ENCODE peak calls at places on chromosome 4, in ten cellular contexts. Q is GM12892; V is PC-3; J is ascending aorta; A is brain microvascular endothelial cell; O is naive thymus-derived CD8-positive, alpha-beta T cell; W is progenitor cell of endocrine pancreas; P is islet precursor cell; R is stromal cell of bone marrow; Y is NCI-H460. F is an unnamed sample.

GRCh38 chr4:139085141-139085540 is 69.6 kb downstream of the NOCT start:
- DNase-seq in Q (no peak), V (peak), J (no peak), A (no peak), O (peak), W (no peak), P (no peak), R (no peak), Y (no peak), F (peak)

GRCh38 chr4:137611998-137612700 is 79.9 kb upstream of the PCDH18 start:
- DNase-seq in Q (no peak), V (no peak), J (no peak), A (no peak), O (no peak), W (no peak), P (no peak), R (no peak), Y (no peak), F (no peak)

GRCh38 chr4:20044502-20044911 is 207.2 kb upstream of the SLIT2 start:
- DNase-seq in Q (no peak), V (peak), J (no peak), A (no peak), O (no peak), W (no peak), P (no peak), R (peak), Y (no peak), F (peak)

GRCh38 chr4:139721789-139722188 is 56.2 kb downstream of the MGST2 start:
- DNase-seq in Q (no peak), V (no peak), J (no peak), A (no peak), O (no peak), W (no peak), P (no peak), R (no peak), Y (no peak), F (no peak)

GRCh38 chr4:52588097-52588496 is 71.0 kb downstream of the USP46 start:
- DNase-seq in Q (peak), V (peak), J (no peak), A (peak), O (no peak), W (no peak), P (peak), R (no peak), Y (peak), F (no peak)

GRCh38 chr4:47664051-47664826 is 173.6 kb downstream of the CORIN start:
- DNase-seq in Q (no peak), V (no peak), J (no peak), A (no peak), O (no peak), W (no peak), P (no peak), R (no peak), Y (no peak), F (no peak)

GRCh38 chr4:14650127-14650526 is 352.2 kb upstream of the CPEB2 start:
- DNase-seq in Q (no peak), V (peak), J (no peak), A (peak), O (no peak), W (no peak), P (no peak), R (no peak), Y (no peak), F (peak)

GRCh38 chr4:79078339-79078738 is 139.1 kb upstream of the PAQR3 start:
- DNase-seq in Q (no peak), V (no peak), J (no peak), A (no peak), O (no peak), W (no peak), P (no peak), R (no peak), Y (no peak), F (no peak)

GRCh38 chr4:124144302-124144701 is 568.2 kb downstream of the ANKRD50 start:
- DNase-seq in Q (no peak), V (no peak), J (no peak), A (no peak), O (no peak), W (no peak), P (no peak), R (no peak), Y (no peak), F (no peak)